ENCODE peak calls at places on chromosome 14, in five cellular contexts. V, I, F, U and Z are unnamed samples.
A peak's percentile ranks its signal among the peaks of the same experiment; 100 is the strongest.

GRCh38 chr14:49250109-49250508 is 336.1 kb downstream of the RPS29 start:
- DNase-seq in F (no peak), V (no peak), U (no peak), I (no peak), Z (no peak)

GRCh38 chr14:49549881-49550280 is 36.3 kb downstream of the RPS29 start:
- DNase-seq in U (no peak), V (no peak), F (no peak), I (peak; percentile 55), Z (no peak)

GRCh38 chr14:88005978-88006851 is 1.3 kb downstream of the GPR65 start:
- DNase-seq in V (peak; percentile 88), I (no peak), U (no peak), F (no peak), Z (peak; percentile 68)

GRCh38 chr14:99522457-99522891 is 41.3 kb downstream of the CCNK start:
- DNase-seq in V (no peak), U (no peak), F (no peak), I (peak; percentile 63), Z (no peak)

GRCh38 chr14:61103541-61104339 is 122.7 kb downstream of the SLC38A6 start:
- DNase-seq in U (no peak), V (no peak), F (peak; percentile 64), I (peak; percentile 84), Z (no peak)

GRCh38 chr14:105212541-105213305 is 31.6 kb upstream of the NUDT14 start:
- DNase-seq in I (no peak), F (no peak), V (no peak), U (no peak), Z (no peak)

GRCh38 chr14:22666203-22666893 is 22.2 kb upstream of the OR6J1 start:
- DNase-seq in I (no peak), U (no peak), F (no peak), V (no peak), Z (no peak)

GRCh38 chr14:68250950-68251765 is 431.6 kb downstream of the RAD51B start:
- DNase-seq in V (peak; percentile 20), F (no peak), I (peak; percentile 30), U (no peak), Z (no peak)

GRCh38 chr14:23727566-23728335 is 91.6 kb downstream of the DHRS2 start:
- DNase-seq in I (peak; percentile 80), V (no peak), F (no peak), U (no peak), Z (peak; percentile 25)

GRCh38 chr14:20356422-20356821 is 13.0 kb downstream of the PARP2 start:
- DNase-seq in U (no peak), F (no peak), I (no peak), V (no peak), Z (no peak)

GRCh38 chr14:51652168-51653095 is 722 bp downstream of the FRMD6 start:
- DNase-seq in F (peak; percentile 35), U (no peak), V (no peak), I (no peak), Z (no peak)

GRCh38 chr14:86815341-86815740 is 1177.6 kb downstream of the GALC start:
- DNase-seq in V (no peak), I (no peak), U (no peak), F (no peak), Z (no peak)

GRCh38 chr14:106235356-106236159 is 709.2 kb downstream of the TMEM121 start:
- DNase-seq in F (no peak), I (no peak), U (no peak), V (no peak), Z (no peak)

GRCh38 chr14:72024043-72024407 is 91.8 kb downstream of the RGS6 start:
- DNase-seq in V (peak; percentile 22), F (no peak), U (no peak), I (no peak), Z (peak; percentile 43)

GRCh38 chr14:72608391-72609204 is 285.3 kb downstream of the DPF3 start:
- DNase-seq in U (no peak), V (no peak), I (peak; percentile 78), F (no peak), Z (no peak)